ENCODE peak calls at places on chromosomes 5 and 9, in four cellular contexts. G, H, I and C are unnamed samples.

GRCh38 chr5:96794757-96795156 is 13.0 kb downstream of the ERAP1 start:
- DNase-seq in G (no peak), H (no peak), I (no peak), C (no peak)

GRCh38 chr5:110612778-110613396 is 113.6 kb downstream of the TMEM232 start:
- DNase-seq in G (no peak), H (no peak), I (no peak), C (no peak)

GRCh38 chr5:171162602-171163001 is 146.4 kb upstream of the TLX3 start:
- DNase-seq in G (no peak), H (no peak), I (no peak), C (peak)

GRCh38 chr9:137242329-137243204 is 1.5 kb downstream of the TUBB4B start:
- DNase-seq in G (no peak), H (no peak), I (no peak), C (no peak)

GRCh38 chr5:158205992-158206391 is 347.0 kb upstream of the CLINT1 start:
- DNase-seq in G (no peak), H (no peak), I (no peak), C (no peak)

GRCh38 chr9:33856247-33856646 is 39.3 kb downstream of the UBE2R2 start:
- DNase-seq in G (no peak), H (no peak), I (no peak), C (no peak)

GRCh38 chr5:142110046-142110531 is 1.5 kb downstream of the NDFIP1 start:
- DNase-seq in G (no peak), H (no peak), I (no peak), C (no peak)

GRCh38 chr9:35771079-35771441 is 17.0 kb upstream of the MSMP start:
- DNase-seq in G (no peak), H (no peak), I (no peak), C (no peak)

GRCh38 chr5:9536717-9537116 is 9.2 kb downstream of the SEMA5A start:
- DNase-seq in G (no peak), H (no peak), I (peak), C (no peak)

GRCh38 chr9:95055851-95056551 is 261.5 kb downstream of the FANCC start:
- DNase-seq in G (no peak), H (no peak), I (no peak), C (no peak)

GRCh38 chr5:131262953-131263541 is 806 bp upstream of the CDC42SE2 start:
- DNase-seq in G (peak), H (no peak), I (no peak), C (no peak)

GRCh38 chr9:77726289-77726688 is 78.2 kb upstream of the GNA14 start:
- DNase-seq in G (no peak), H (no peak), I (no peak), C (no peak)

GRCh38 chr5:178519804-178520203 is 70.4 kb downstream of the COL23A1 start:
- DNase-seq in G (no peak), H (no peak), I (no peak), C (no peak)

GRCh38 chr9:21324040-21324439 is 11.2 kb downstream of the KLHL9 start:
- DNase-seq in G (no peak), H (no peak), I (peak), C (no peak)

GRCh38 chr5:134380367-134380766 is 9.0 kb downstream of the UBE2B start:
- DNase-seq in G (no peak), H (no peak), I (no peak), C (no peak)

GRCh38 chr9:4297795-4298254 is 2.0 kb downstream of the GLIS3 start:
- DNase-seq in G (peak), H (peak), I (peak), C (peak)

GRCh38 chr5:159017787-159018186 is 81.9 kb downstream of the EBF1 start:
- DNase-seq in G (no peak), H (no peak), I (peak), C (no peak)

GRCh38 chr9:129886226-129887174 is 51.2 kb downstream of the USP20 start:
- DNase-seq in G (no peak), H (peak), I (no peak), C (no peak)

GRCh38 chr9:6763244-6763643 is 5.5 kb downstream of the KDM4C start:
- DNase-seq in G (no peak), H (no peak), I (no peak), C (no peak)